ENCODE peak calls at places on chromosomes 12 and 14, in six cellular contexts. A is thoracic aorta, J is HFFc6, C is upper lobe of left lung, L is choroid plexus epithelial cell, P is left ventricle myocardium inferior. T is an unnamed sample.

GRCh38 chr12:113196996-113197395 is 11.5 kb downstream of the RITA1 start:
- DNase-seq in J (peak), P (peak), C (peak), A (no peak), L (peak), T (peak)

GRCh38 chr14:24612186-24612585 is 2.7 kb upstream of the GZMH start:
- DNase-seq in J (no peak), L (no peak), A (no peak), C (no peak), P (no peak), T (no peak)

GRCh38 chr12:109940339-109940923 is 40.4 kb downstream of the TCHP start:
- DNase-seq in C (no peak), A (no peak), P (no peak), L (no peak), J (no peak), T (no peak)

GRCh38 chr12:7934560-7935463 is 1.2 kb downstream of the SLC2A3 start:
- DNase-seq in C (no peak), P (no peak), L (peak), A (no peak), J (no peak), T (no peak)

GRCh38 chr12:13534645-13535398 is 338.3 kb downstream of the EMP1 start:
- DNase-seq in A (no peak), P (peak), C (peak), L (peak), J (peak), T (peak)

GRCh38 chr14:34680806-34681479 is 33.5 kb downstream of the CFL2 start:
- DNase-seq in J (no peak), A (no peak), C (no peak), L (no peak), P (no peak), T (no peak)

GRCh38 chr12:14656846-14657245 is 39.6 kb downstream of the GUCY2C start:
- DNase-seq in A (no peak), J (no peak), P (no peak), C (no peak), L (no peak), T (no peak)

GRCh38 chr14:36935976-36936678 is 236.3 kb downstream of the SLC25A21 start:
- DNase-seq in J (peak), A (no peak), C (no peak), P (no peak), L (peak), T (no peak)

GRCh38 chr12:14776236-14776959 is 26.9 kb downstream of the WBP11 start:
- DNase-seq in A (no peak), P (no peak), J (peak), C (no peak), L (peak), T (no peak)

GRCh38 chr12:104454997-104455396 is 1.8 kb upstream of the CHST11 start:
- DNase-seq in P (no peak), C (no peak), A (no peak), L (no peak), J (peak), T (no peak)

GRCh38 chr12:46900734-46901463 is 75.1 kb upstream of the SLC38A4 start:
- DNase-seq in L (no peak), J (no peak), P (no peak), C (no peak), A (no peak), T (no peak)

GRCh38 chr14:58864751-58865519 is 227.2 kb downstream of the DACT1 start:
- DNase-seq in P (no peak), J (peak), C (no peak), L (peak), A (no peak), T (no peak)

GRCh38 chr14:32682219-32682618 is 256.5 kb upstream of the NPAS3 start:
- DNase-seq in P (no peak), A (no peak), C (no peak), J (no peak), L (no peak), T (no peak)

GRCh38 chr12:97465012-97465345 is 2.4 kb downstream of the RMST start:
- DNase-seq in L (no peak), C (no peak), J (no peak), P (no peak), A (no peak), T (no peak)

GRCh38 chr14:73634333-73634833 is 10.4 kb upstream of the DNAL1 start:
- DNase-seq in A (no peak), C (peak), J (no peak), L (peak), P (peak), T (peak)

GRCh38 chr14:54169254-54169924 is 212.8 kb upstream of the BMP4 start:
- DNase-seq in A (no peak), J (peak), P (no peak), C (no peak), L (no peak), T (no peak)

GRCh38 chr12:127459166-127459565 is 807.8 kb upstream of the TMEM132C start:
- DNase-seq in J (peak), A (no peak), L (no peak), P (no peak), C (no peak), T (no peak)

GRCh38 chr12:120614873-120615272 is 25.6 kb upstream of the CABP1 start:
- DNase-seq in A (no peak), C (no peak), J (no peak), L (no peak), P (no peak), T (no peak)

GRCh38 chr14:87896393-87897380 is 96.3 kb downstream of the GALC start:
- DNase-seq in A (no peak), L (peak), C (no peak), P (no peak), J (peak), T (peak)

GRCh38 chr14:69059658-69060648 is 80.9 kb upstream of the ACTN1 start:
- DNase-seq in J (peak), C (peak), A (no peak), L (peak), P (no peak), T (no peak)

GRCh38 chr14:103480595-103480994 is 42.0 kb downstream of the CKB start:
- DNase-seq in J (no peak), A (no peak), C (no peak), L (no peak), P (no peak), T (peak)

GRCh38 chr14:20314026-20314425 is 8.3 kb upstream of the TTC5 start:
- DNase-seq in L (no peak), C (no peak), P (no peak), J (no peak), A (no peak), T (no peak)

GRCh38 chr12:40688085-40688725 is 4.0 kb upstream of the CNTN1 start:
- DNase-seq in P (no peak), A (no peak), L (no peak), J (no peak), C (no peak), T (no peak)

GRCh38 chr12:54300732-54301427 is at the start of gene NFE2:
- DNase-seq in A (no peak), J (peak), L (peak), P (peak), C (peak), T (no peak)

GRCh38 chr12:72110814-72111615 is 161.2 kb upstream of the TRHDE start:
- DNase-seq in J (no peak), C (no peak), P (no peak), A (no peak), L (no peak), T (no peak)

GRCh38 chr14:30194769-30195168 is 267.1 kb upstream of the PRKD1 start:
- DNase-seq in P (no peak), J (peak), C (no peak), L (peak), A (no peak), T (no peak)

GRCh38 chr14:90161129-90161528 is 95.2 kb upstream of the PSMC1 start:
- DNase-seq in L (no peak), J (no peak), P (no peak), A (no peak), C (no peak), T (no peak)

GRCh38 chr14:68866991-68867533 is 74.2 kb upstream of the ZFP36L1 start:
- DNase-seq in J (no peak), L (no peak), A (no peak), P (no peak), C (no peak), T (no peak)

GRCh38 chr14:68860771-68861170 is 67.9 kb upstream of the ZFP36L1 start:
- DNase-seq in C (no peak), A (no peak), L (no peak), J (no peak), P (no peak), T (no peak)

GRCh38 chr12:53798575-53798974 is 46.8 kb upstream of the CISTR start:
- DNase-seq in P (no peak), L (no peak), J (no peak), C (no peak), A (no peak), T (peak)

GRCh38 chr12:85413266-85413665 is 133.2 kb downstream of the ALX1 start:
- DNase-seq in J (no peak), L (no peak), P (no peak), C (no peak), A (no peak), T (no peak)

GRCh38 chr12:26198742-26199141 is 3.4 kb downstream of the SSPN start:
- DNase-seq in P (peak), A (peak), J (peak), C (no peak), L (peak), T (no peak)

GRCh38 chr14:105500726-105501101 is 9.7 kb downstream of the TEDC1 start:
- DNase-seq in C (peak), A (no peak), L (no peak), J (no peak), P (no peak), T (no peak)

GRCh38 chr12:95694148-95694547 is 96.4 kb downstream of the NTN4 start:
- DNase-seq in J (no peak), L (no peak), C (peak), A (no peak), P (peak), T (no peak)

GRCh38 chr12:110546339-110546738 is 36.8 kb downstream of the PPTC7 start:
- DNase-seq in J (peak), L (peak), P (no peak), C (no peak), A (no peak), T (no peak)

GRCh38 chr14:73663548-73664212 is 18.9 kb downstream of the DNAL1 start:
- DNase-seq in A (no peak), J (no peak), L (no peak), P (no peak), C (no peak), T (peak)

GRCh38 chr14:100522616-100523021 is 64.6 kb downstream of the BEGAIN start:
- DNase-seq in P (peak), C (no peak), J (no peak), L (no peak), A (no peak), T (no peak)

GRCh38 chr14:58659846-58660245 is 22.1 kb downstream of the DACT1 start:
- DNase-seq in A (no peak), P (peak), J (no peak), L (no peak), C (no peak), T (no peak)

DNA sequence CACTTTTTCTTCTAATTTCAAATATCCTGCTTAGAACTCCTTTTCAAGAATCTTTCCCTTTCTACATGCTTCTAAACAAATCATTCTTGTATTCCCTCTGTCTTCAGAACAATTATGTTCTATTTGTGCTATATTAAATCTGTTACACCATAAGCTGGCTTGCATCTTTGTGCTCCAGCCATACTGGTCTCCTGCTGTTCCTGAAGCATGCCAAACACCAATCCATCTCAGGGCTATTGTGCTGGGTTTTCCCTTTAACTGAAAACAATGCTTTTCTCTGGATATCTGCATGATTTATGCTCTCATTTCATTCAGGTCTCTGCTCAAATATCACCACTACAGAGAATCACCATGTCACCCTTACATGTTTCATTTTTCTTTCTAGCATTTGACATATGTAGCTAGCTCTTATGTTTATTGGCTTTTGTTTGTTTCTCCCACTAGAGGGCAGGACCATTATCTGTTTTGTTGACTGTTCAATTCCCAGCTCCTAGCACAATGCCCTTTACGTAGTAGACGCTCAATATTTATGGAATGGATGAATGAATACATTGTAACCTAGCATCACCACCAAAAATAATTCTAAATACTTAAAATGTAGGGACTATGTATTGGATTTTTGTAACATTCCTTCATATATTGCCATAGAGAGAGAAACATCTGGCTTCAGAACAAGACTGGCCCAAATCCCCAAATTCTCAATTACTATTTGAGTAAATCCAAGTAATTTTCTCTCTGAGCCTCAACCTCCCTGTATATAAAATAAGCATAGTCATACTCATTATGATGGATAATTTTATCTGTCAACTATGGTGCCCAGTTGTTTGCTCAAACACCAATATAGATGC is 302.0 kb upstream of the SYT1 start:
- DNase-seq in A (no peak), J (peak), C (no peak), L (peak), P (no peak), T (no peak)
- TF ChIP-seq CTCF in A (no peak), J (peak), C (no peak), L (peak), P (peak), T (peak)

GRCh38 chr14:22163051-22163450 is 426.0 kb downstream of the DAD1 start:
- DNase-seq in P (no peak), C (no peak), A (no peak), J (no peak), L (peak), T (no peak)
- TF ChIP-seq CTCF in P (peak), C (no peak), A (no peak), J (peak), L (peak), T (peak)

GRCh38 chr12:6233121-6233971 is 33.1 kb downstream of the CD9 start:
- DNase-seq in P (no peak), C (no peak), A (no peak), L (peak), J (no peak), T (no peak)
- TF ChIP-seq CTCF in P (no peak), C (no peak), A (no peak), L (peak), J (no peak), T (no peak)

GRCh38 chr14:95998656-95999055 is 40.5 kb upstream of the C14orf132 start:
- DNase-seq in J (peak), P (no peak), C (no peak), A (no peak), L (peak), T (no peak)
- TF ChIP-seq CTCF in J (peak), P (peak), C (peak), A (peak), L (peak), T (no peak)

GRCh38 chr12:65878540-65878939 is 54.3 kb downstream of the HMGA2 start:
- DNase-seq in P (no peak), L (peak), J (peak), C (no peak), A (no peak), T (no peak)
- TF ChIP-seq CTCF in P (no peak), L (peak), J (peak), C (no peak), A (no peak), T (peak)

DNA sequence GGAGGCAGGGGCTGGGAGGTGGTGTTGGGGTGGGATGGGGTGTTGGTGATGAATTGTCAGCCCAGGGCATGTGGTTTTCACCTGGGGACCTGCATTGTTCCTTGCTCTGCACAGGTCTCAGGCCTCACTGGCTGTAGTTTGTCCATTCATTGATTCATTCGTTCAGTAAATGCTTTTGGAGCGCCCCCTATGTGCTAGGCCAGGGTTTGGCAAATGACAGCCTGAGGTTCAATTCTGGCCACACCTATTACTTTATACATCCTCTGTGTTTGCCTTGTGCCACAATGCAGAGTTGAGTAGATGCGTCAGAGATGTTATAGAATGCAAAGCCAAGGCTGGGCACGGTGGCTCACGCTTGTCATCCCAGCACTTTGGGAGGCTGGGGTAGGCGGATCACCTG is 4.7 kb downstream of the ADCK1 start:
- DNase-seq in A (no peak), J (no peak), L (peak), C (no peak), P (no peak), T (peak)
- TF ChIP-seq CTCF in A (no peak), J (peak), L (peak), C (no peak), P (peak), T (peak)

GRCh38 chr12:115866909-115867525 is 410.5 kb downstream of the MED13L start:
- DNase-seq in L (peak), J (no peak), P (no peak), C (no peak), A (no peak), T (no peak)
- TF ChIP-seq CTCF in L (peak), J (peak), P (no peak), C (no peak), A (no peak), T (no peak)

T was measured in GM10248.